ENCODE peak calls at places on chromosomes 13 and 19, in seven cellular contexts. B is fibroblast of lung, O is PC-3, M is osteoblast, K is thoracic aorta, C is A673, U is heart left ventricle. N is an unnamed sample. For H3K4me1 and H3K36me3, the result is how much of the 10 kb centered on the place peaks cover.

GRCh38 chr19:55602104-55603001 is 2.3 kb downstream of the ZNF524 start:
- DNase-seq in B (no peak), O (no peak), M (peak), K (no peak), C (no peak), U (no peak), N (no peak)

GRCh38 chr13:27770809-27771208 is 21.5 kb upstream of the GSX1 start:
- DNase-seq in B (no peak), O (peak), M (no peak), K (no peak), C (peak), U (no peak), N (no peak)

GRCh38 chr13:31094331-31095015 is 67.2 kb downstream of the HSPH1 start:
- DNase-seq in B (no peak), O (peak), M (peak), K (no peak), C (no peak), U (no peak), N (no peak)

GRCh38 chr13:113853518-113854237 is 10.2 kb downstream of the GAS6 start:
- DNase-seq in B (no peak), O (no peak), M (peak), K (no peak), C (no peak), U (peak), N (no peak)

GRCh38 chr13:113838711-113839201 is 25.1 kb downstream of the GAS6 start:
- DNase-seq in B (no peak), O (no peak), M (no peak), K (no peak), C (no peak), U (no peak), N (no peak)

GRCh38 chr19:34066007-34066656 is 106.2 kb upstream of the LSM14A start:
- DNase-seq in B (no peak), O (no peak), M (no peak), K (no peak), C (peak), U (no peak), N (no peak)

GRCh38 chr13:67238277-67238859 is 8.2 kb upstream of the PCDH9 start:
- DNase-seq in B (peak), O (peak), M (peak), K (no peak), C (peak), U (no peak), N (no peak)

GRCh38 chr13:113881614-113882265 is 17.9 kb upstream of the GAS6 start:
- DNase-seq in B (peak), O (no peak), M (peak), K (no peak), C (no peak), U (no peak), N (no peak)

GRCh38 chr19:43524922-43525835 is 1.8 kb downstream of the ETHE1 start:
- DNase-seq in B (peak), O (peak), M (peak), K (peak), C (peak), U (no peak), N (peak)

GRCh38 chr19:39277598-39277997 is 9.4 kb downstream of the IFNL2 start:
- DNase-seq in B (no peak), O (no peak), M (no peak), K (no peak), C (no peak), U (no peak), N (no peak)

GRCh38 chr13:94641432-94641941 is 39.8 kb downstream of the GPR180 start:
- DNase-seq in B (peak), O (peak), M (peak), K (no peak), C (peak), U (no peak), N (no peak)

GRCh38 chr13:30121244-30121643 is 186.1 kb downstream of the KATNAL1 start:
- DNase-seq in B (no peak), O (no peak), M (no peak), K (no peak), C (no peak), U (no peak), N (no peak)

GRCh38 chr13:104750377-104750776 is 1684.2 kb upstream of the SLC10A2 start:
- DNase-seq in B (peak), O (peak), M (no peak), K (no peak), C (no peak), U (no peak), N (no peak)

GRCh38 chr13:21871919-21872318 is 201.0 kb downstream of the FGF9 start:
- DNase-seq in B (no peak), O (no peak), M (no peak), K (no peak), C (no peak), U (no peak), N (no peak)

GRCh38 chr13:97000295-97000925 is 6.1 kb upstream of the OXGR1 start:
- DNase-seq in B (peak), O (no peak), M (no peak), K (no peak), C (no peak), U (no peak), N (no peak)

GRCh38 chr19:33373701-33374405 is at the start of gene CEBPG:
- DNase-seq in B (peak), O (peak), M (peak), K (no peak), C (peak), U (peak), N (peak)

GRCh38 chr19:13034636-13035035 is 39.4 kb downstream of the NFIX start:
- DNase-seq in B (no peak), O (peak), M (no peak), K (no peak), C (no peak), U (no peak), N (no peak)

GRCh38 chr19:49663224-49663623 is 2.4 kb downstream of the IRF3 start:
- DNase-seq in B (no peak), O (no peak), M (no peak), K (no peak), C (no peak), U (no peak), N (no peak)

GRCh38 chr13:54206601-54207000 is 1178.0 kb downstream of the OLFM4 start:
- DNase-seq in B (no peak), O (no peak), M (no peak), K (no peak), C (no peak), U (no peak), N (no peak)

GRCh38 chr19:33905473-33905936 is 108.8 kb downstream of the KCTD15 start:
- DNase-seq in B (peak), O (peak), M (peak), K (no peak), C (no peak), U (peak), N (no peak)

GRCh38 chr19:56601375-56601774 is 6.3 kb downstream of the ZNF71 start:
- DNase-seq in B (peak), O (peak), M (peak), K (no peak), C (no peak), U (no peak), N (no peak)

GRCh38 chr13:41645313-41645712 is 188.0 kb downstream of the RGCC start:
- DNase-seq in B (peak), O (peak), M (peak), K (no peak), C (no peak), U (no peak), N (no peak)

GRCh38 chr13:106354961-106355360 is 180.5 kb downstream of the EFNB2 start:
- DNase-seq in B (no peak), O (no peak), M (no peak), K (no peak), C (no peak), U (no peak), N (no peak)

GRCh38 chr13:43786766-43787517 is at the start of gene ENOX1:
- DNase-seq in B (peak), O (peak), M (peak), K (no peak), C (peak), U (peak), N (peak)
- TF ChIP-seq CTCF in B (no peak), O (no peak), M (no peak), K (no peak), C (peak), U (peak), N (no peak)

GRCh38 chr19:16527334-16527935 is 14.8 kb downstream of the CHERP start:
- DNase-seq in B (no peak), O (no peak), M (peak), K (no peak), C (no peak), U (no peak), N (no peak)

GRCh38 chr19:16527971-16528521 is 14.2 kb downstream of the CHERP start:
- DNase-seq in B (no peak), O (peak), M (peak), K (no peak), C (peak), U (no peak), N (no peak)

GRCh38 chr19:16522559-16523377 is 19.5 kb downstream of the CHERP start:
- DNase-seq in B (no peak), O (no peak), M (peak), K (no peak), C (no peak), U (no peak), N (no peak)

GRCh38 chr19:16525751-16526481 is 16.3 kb downstream of the CHERP start:
- DNase-seq in B (no peak), O (no peak), M (peak), K (no peak), C (no peak), U (no peak), N (no peak)

DNA sequence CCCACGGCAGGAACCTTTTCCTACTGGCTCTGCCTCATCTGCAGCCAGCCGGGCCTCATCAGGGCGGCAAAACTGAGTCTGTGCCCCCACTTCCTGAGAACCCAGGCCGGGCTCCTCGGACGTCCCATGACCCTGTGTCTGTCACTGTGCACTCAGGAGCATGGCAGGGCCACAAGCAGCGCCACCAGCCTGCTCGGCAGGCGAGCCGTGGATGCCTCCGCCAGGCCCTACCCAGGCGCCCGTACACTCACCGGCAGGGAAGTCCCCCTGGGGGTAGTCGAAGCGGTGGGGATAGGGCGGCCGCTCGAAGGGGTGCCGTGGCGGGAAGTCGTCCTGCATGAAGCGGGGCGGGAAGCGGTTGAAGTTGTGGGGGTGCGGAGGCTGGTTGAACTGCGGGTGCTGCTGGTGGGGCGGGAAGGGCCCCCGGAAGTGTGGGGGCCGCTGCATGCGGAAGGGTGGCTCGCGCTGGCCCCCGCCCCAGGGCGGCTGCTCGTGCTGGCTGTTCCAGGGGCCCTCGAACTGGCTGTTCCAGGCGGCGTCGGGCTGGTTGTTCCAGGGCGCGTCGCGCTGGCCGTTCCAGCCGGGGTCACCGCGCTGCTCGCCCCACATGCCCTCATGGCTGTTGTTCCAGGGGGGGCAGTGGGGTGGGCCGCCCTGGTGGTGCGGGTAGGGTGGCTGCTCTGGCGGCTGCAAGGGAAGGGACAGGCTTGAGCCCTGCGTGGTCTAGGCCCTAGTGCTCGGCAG is 17.1 kb downstream of the CHERP start:
- DNase-seq in B (no peak), O (no peak), M (peak), K (no peak), C (no peak), U (no peak), N (no peak)
- H3K4me1 ChIP-seq in B (under half), O (under half), M (under half), K (under half), C (under half), U (under half), N (under half)

GRCh38 chr19:813359-814107 is 8.2 kb downstream of the PLPPR3 start:
- DNase-seq in B (no peak), O (no peak), M (peak), K (no peak), C (no peak), U (no peak), N (no peak)

GRCh38 chr19:815079-815774 is 6.5 kb downstream of the PLPPR3 start:
- DNase-seq in B (no peak), O (no peak), M (no peak), K (no peak), C (no peak), U (no peak), N (no peak)

GRCh38 chr19:816500-816857 is 5.3 kb downstream of the PLPPR3 start:
- DNase-seq in B (no peak), O (no peak), M (no peak), K (no peak), C (no peak), U (no peak), N (no peak)

GRCh38 chr19:814108-815078 is 7.4 kb downstream of the PLPPR3 start:
- DNase-seq in B (no peak), O (no peak), M (peak), K (no peak), C (no peak), U (no peak), N (no peak)

DNA sequence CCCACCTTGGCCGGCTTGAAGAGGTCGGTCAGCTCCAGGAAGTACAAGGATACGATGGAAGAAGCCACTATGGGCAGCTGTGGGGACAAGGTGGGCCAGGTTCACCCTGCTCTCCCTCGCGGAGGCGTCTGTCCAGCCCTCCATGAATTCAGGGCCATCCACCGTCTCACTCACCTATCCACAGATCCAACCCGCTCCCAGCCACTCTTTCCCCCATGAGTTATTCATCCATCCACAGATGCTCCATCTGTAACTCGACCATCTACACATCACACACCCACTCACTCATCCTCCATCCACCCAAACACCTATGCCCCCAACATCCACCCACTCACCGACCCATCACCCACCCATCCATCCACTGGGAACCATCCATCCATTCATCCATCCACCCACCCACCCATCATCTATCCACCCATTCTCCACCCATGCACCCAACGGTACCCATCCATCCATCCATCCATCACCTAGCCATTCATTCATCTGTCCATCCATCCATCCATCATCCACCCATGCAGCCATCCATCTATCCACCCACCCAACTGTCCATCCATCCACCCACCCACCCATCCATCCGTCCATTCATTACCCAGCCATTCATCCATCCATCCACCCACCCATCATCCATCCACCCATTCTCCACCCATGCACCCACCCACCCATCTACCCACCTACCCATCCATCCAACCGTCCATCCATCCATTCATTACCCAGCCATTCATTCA is 5.8 kb downstream of the PLPPR3 start:
- DNase-seq in B (no peak), O (no peak), M (peak), K (no peak), C (no peak), U (no peak), N (no peak)
- H3K36me3 ChIP-seq in B (under half), O (under half), M (under half), K (under half), C (under half), U (under half), N (under half)

GRCh38 chr13:45540864-45541263 is 74.7 kb downstream of the ERICH6B start:
- DNase-seq in B (no peak), O (no peak), M (no peak), K (no peak), C (no peak), U (no peak), N (no peak)
- TF ChIP-seq CTCF in B (no peak), O (no peak), M (no peak), K (no peak), C (no peak), U (no peak), N (no peak)

DNA sequence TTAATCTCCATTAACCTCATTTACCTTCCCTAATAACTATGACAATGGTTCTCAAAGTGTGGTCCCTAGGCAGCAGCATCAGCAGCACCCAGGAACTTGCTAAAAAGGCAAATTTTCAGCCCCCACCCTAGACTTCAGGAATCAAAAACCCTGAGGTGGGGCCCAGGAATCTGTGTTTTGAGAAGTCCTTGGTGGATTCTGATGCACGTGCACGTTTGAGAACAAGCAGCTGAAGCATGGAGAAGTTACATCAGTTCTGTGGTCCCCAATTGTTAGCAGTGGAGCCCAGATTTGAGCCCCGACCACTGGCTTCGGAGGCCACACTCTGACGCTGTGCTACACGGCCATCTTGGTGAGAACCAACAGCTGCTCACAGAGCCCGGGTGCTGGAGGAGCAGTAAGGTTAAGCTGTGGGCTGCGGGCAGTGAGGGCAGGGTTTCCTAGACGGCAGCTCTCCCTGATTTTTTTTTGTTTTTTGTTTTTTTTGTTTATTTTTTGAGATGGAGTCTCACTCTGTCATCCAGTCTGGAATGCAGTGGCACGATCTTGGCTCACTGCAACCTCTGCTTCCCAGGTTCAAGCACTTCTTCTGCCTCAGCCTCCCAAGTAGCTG is 14.0 kb upstream of the CD22 start:
- DNase-seq in B (no peak), O (no peak), M (peak), K (no peak), C (no peak), U (no peak), N (no peak)
- H3K4me1 ChIP-seq in B (under half), O (under half), M (under half), K (under half), C (under half), U (under half), N (under half)

DNA sequence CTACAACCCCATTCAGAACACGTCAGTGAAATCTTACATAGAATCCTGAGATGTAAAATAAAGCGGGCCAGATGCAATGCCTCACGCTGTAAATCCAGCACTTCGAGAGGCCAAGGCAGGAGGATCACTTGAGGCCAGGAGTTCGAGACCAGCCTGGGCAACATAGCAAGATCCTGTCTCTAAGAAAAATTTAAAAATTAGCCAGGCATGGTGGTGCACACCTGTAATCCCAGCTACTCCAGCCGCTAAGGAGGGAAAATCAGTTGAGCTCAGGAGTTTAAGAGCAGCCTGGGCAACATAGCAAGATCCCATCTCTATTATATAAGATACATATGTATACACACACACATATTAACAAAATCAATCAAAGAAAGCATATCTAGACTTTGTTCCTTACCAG is 41.2 kb downstream of the PEX11G start:
- DNase-seq in B (no peak), O (no peak), M (no peak), K (no peak), C (no peak), U (no peak), N (no peak)
- H3K36me3 ChIP-seq in B (under half), O (half or more), M (half or more), K (half or more), C (under half), U (under half), N (under half)

GRCh38 chr19:47691782-47692181 is 21.4 kb upstream of the EHD2 start:
- DNase-seq in B (no peak), O (no peak), M (peak), K (no peak), C (no peak), U (no peak), N (no peak)

GRCh38 chr19:47693489-47693888 is 19.7 kb upstream of the EHD2 start:
- DNase-seq in B (no peak), O (no peak), M (peak), K (no peak), C (no peak), U (no peak), N (no peak)

GRCh38 chr19:47695533-47696262 is 17.5 kb upstream of the EHD2 start:
- DNase-seq in B (no peak), O (no peak), M (peak), K (no peak), C (no peak), U (no peak), N (no peak)

GRCh38 chr19:47694466-47695273 is 18.6 kb upstream of the EHD2 start:
- DNase-seq in B (no peak), O (no peak), M (peak), K (no peak), C (no peak), U (no peak), N (no peak)

GRCh38 chr19:47693903-47694302 is 19.3 kb upstream of the EHD2 start:
- DNase-seq in B (no peak), O (no peak), M (no peak), K (no peak), C (no peak), U (no peak), N (no peak)
- TF ChIP-seq CTCF in B (no peak), O (no peak), M (no peak), K (no peak), C (no peak), U (no peak), N (no peak)

DNA sequence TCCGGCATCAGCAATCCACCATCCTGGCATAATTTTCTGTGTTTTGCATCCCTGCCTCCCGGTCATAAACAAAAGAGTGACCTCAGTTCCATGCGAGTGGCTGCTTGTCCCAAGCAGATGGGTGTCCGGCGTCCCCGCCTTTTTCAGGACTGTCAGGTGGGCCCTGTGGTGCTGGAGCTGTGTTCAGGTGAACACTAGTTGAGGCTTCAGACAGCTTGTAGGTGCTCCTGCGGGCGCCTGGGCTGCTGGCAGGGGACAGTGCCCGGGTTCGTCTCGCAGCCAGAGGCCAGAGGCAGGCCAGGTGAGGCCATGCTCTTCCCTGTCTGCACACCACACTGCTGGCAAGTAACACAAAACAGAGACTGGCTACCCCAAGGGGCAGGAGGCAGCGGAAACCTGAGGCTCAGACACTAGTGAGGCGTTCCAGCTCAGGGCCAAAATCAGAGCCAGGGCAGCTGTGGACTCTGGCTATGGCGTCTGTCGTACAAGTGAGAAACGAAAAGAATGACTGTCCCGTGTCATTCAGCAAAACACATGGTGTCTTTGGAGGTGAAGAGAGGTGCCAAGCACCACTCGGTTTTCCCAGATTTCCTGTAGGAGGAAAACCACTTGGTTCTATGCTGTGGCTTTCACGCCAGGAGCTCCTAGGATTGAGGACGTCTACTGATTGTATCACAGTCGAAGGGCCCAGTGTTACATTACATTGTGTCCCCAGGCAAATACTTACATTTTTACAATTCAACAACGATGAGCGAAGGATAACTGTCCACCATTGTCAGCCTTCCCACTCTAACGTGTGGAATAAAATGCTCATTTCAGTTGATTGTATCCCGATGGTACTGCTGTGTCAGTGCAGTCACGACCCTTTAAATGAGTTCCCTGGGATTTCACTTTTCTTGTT is 104.0 kb downstream of the ATP11A start:
- DNase-seq in B (no peak), O (no peak), M (peak), K (no peak), C (no peak), U (no peak), N (no peak)
- H3K4me1 ChIP-seq in B (under half), O (under half), M (under half), K (under half), C (under half), U (under half), N (under half)

N was measured in mucosa of descending colon.